ENCODE peak calls at places on chromosomes 1 and 21, in nine cellular contexts. S is A172; J is hepatocyte; K is NCI-H1092; M is T follicular helper cell; E is activated CD4-positive, alpha-beta T cell treated with anti-CD3 and anti-CD28 coated beads, Interleukin-2, amount 50 U/mL, for 1 hour; Q is stimulated activated CD4-positive, alpha-beta T cell treated with anti-CD3 and anti-CD28 coated beads, Interleukin-4, amount 100 ng/mL, for 24 hours; U is HEK293T; F is CD8-positive, alpha-beta memory T cell. C is an unnamed sample.
A peak's percentile ranks its signal among the peaks of the same experiment; 100 is the strongest.

GRCh38 chr1:232622378-232622777 is 7.6 kb downstream of the SIPA1L2 start:
- DNase-seq in S (no peak), J (peak; percentile 58), K (no peak), M (no peak), E (no peak), Q (no peak), U (no peak), F (no peak), C (no peak)

GRCh38 chr1:217275617-217276398 is 355.1 kb downstream of the GPATCH2 start:
- DNase-seq in S (peak; percentile 53), J (no peak), K (no peak), M (no peak), E (no peak), Q (no peak), U (no peak), F (no peak), C (no peak)

GRCh38 chr1:180571832-180572636 is 13.3 kb downstream of the OVAAL start:
- DNase-seq in S (peak; percentile 29), J (no peak), K (no peak), M (no peak), E (no peak), Q (peak; percentile 67), U (no peak), F (no peak), C (no peak)

GRCh38 chr1:12600335-12600734 is 17.7 kb downstream of the DHRS3 start:
- DNase-seq in S (no peak), J (no peak), K (no peak), M (no peak), E (no peak), Q (no peak), U (no peak), F (no peak), C (no peak)

GRCh38 chr21:14482165-14482564 is 64.0 kb downstream of the SAMSN1 start:
- DNase-seq in S (no peak), J (no peak), K (no peak), M (peak; percentile 9), E (no peak), Q (peak; percentile 34), U (no peak), F (no peak), C (no peak)

GRCh38 chr21:16942703-16943102 is 570.1 kb upstream of the CXADR start:
- DNase-seq in S (peak; percentile 12), J (peak; percentile 42), K (no peak), M (no peak), E (no peak), Q (no peak), U (peak; percentile 51), F (no peak), C (no peak)

GRCh38 chr1:194024659-194025058 is 838.2 kb upstream of the B3GALT2 start:
- DNase-seq in S (peak; percentile 80), J (no peak), K (peak; percentile 14), M (no peak), E (no peak), Q (no peak), U (no peak), F (no peak), C (no peak)

GRCh38 chr1:185732941-185733340 is 1.2 kb upstream of the HMCN1 start:
- DNase-seq in S (no peak), J (no peak), K (no peak), M (no peak), E (no peak), Q (no peak), U (peak; percentile 41), F (no peak), C (no peak)

GRCh38 chr21:33943293-33943692 is 27.7 kb upstream of the ATP5PO start:
- DNase-seq in S (no peak), J (no peak), K (no peak), M (no peak), E (no peak), Q (no peak), U (no peak), F (no peak), C (no peak)

GRCh38 chr1:202160377-202160940 is at the start of gene PTPN7:
- DNase-seq in S (no peak), J (no peak), K (no peak), M (peak; percentile 64), E (peak; percentile 81), Q (peak; percentile 91), U (no peak), F (peak; percentile 63), C (no peak)

GRCh38 chr1:244302889-244303609 is 148.7 kb downstream of the ADSS2 start:
- DNase-seq in S (peak; percentile 95), J (peak; percentile 70), K (peak; percentile 12), M (no peak), E (no peak), Q (no peak), U (no peak), F (no peak), C (no peak)

GRCh38 chr1:8448906-8449661 is 131.2 kb downstream of the SLC45A1 start:
- DNase-seq in S (no peak), J (no peak), K (no peak), M (no peak), E (no peak), Q (no peak), U (no peak), F (no peak), C (no peak)

GRCh38 chr21:44867999-44868700 is 5.3 kb downstream of the PTTG1IP start:
- DNase-seq in S (no peak), J (no peak), K (no peak), M (peak; percentile 27), E (peak; percentile 49), Q (peak; percentile 50), U (no peak), F (peak; percentile 38), C (no peak)

GRCh38 chr1:197984273-197984672 is 67.1 kb downstream of the LHX9 start:
- DNase-seq in S (peak; percentile 65), J (no peak), K (no peak), M (no peak), E (no peak), Q (no peak), U (no peak), F (no peak), C (no peak)

GRCh38 chr1:60052634-60053033 is 20.9 kb downstream of the C1orf87 start:
- DNase-seq in S (no peak), J (no peak), K (no peak), M (no peak), E (no peak), Q (no peak), U (no peak), F (no peak), C (no peak)

GRCh38 chr1:171434717-171435346 is 50.5 kb upstream of the PRRC2C start:
- DNase-seq in S (peak; percentile 92), J (peak; percentile 27), K (no peak), M (no peak), E (no peak), Q (peak; percentile 4), U (no peak), F (no peak), C (no peak)

GRCh38 chr1:89918127-89918793 is 76.7 kb upstream of the ZNF326 start:
- DNase-seq in S (no peak), J (no peak), K (no peak), M (no peak), E (no peak), Q (no peak), U (no peak), F (no peak), C (no peak)

GRCh38 chr1:161091796-161092507 is 2.6 kb upstream of the NECTIN4 start:
- DNase-seq in S (no peak), J (no peak), K (no peak), M (no peak), E (no peak), Q (no peak), U (no peak), F (no peak), C (no peak)

GRCh38 chr1:235919797-235920475 is 53.2 kb upstream of the LYST start:
- DNase-seq in S (peak; percentile 85), J (peak; percentile 46), K (peak; percentile 46), M (no peak), E (no peak), Q (no peak), U (no peak), F (no peak), C (no peak)

GRCh38 chr1:64915381-64916274 is 50.7 kb downstream of the JAK1 start:
- DNase-seq in S (peak; percentile 64), J (peak; percentile 80), K (no peak), M (no peak), E (no peak), Q (no peak), U (no peak), F (no peak), C (no peak)

GRCh38 chr1:246492611-246493245 is 14.4 kb downstream of the SMYD3 start:
- DNase-seq in S (peak; percentile 78), J (peak; percentile 87), K (peak; percentile 35), M (no peak), E (peak; percentile 15), Q (peak; percentile 52), U (peak; percentile 51), F (no peak), C (peak; percentile 74)

GRCh38 chr1:177948336-177948972 is 21.4 kb downstream of the SEC16B start:
- DNase-seq in S (peak; percentile 78), J (peak; percentile 82), K (peak; percentile 67), M (no peak), E (no peak), Q (peak; percentile 9), U (peak; percentile 79), F (no peak), C (peak; percentile 82)

GRCh38 chr1:204409878-204410763 is 1.5 kb downstream of the PPP1R15B start:
- DNase-seq in S (no peak), J (no peak), K (no peak), M (no peak), E (peak; percentile 8), Q (no peak), U (no peak), F (no peak), C (no peak)

GRCh38 chr1:229440821-229441537 is 7.1 kb upstream of the ACTA1 start:
- DNase-seq in S (peak; percentile 90), J (no peak), K (no peak), M (no peak), E (no peak), Q (peak; percentile 26), U (no peak), F (no peak), C (no peak)

GRCh38 chr1:207052736-207053545 is at the start of gene PFKFB2:
- DNase-seq in S (peak; percentile 98), J (peak; percentile 99), K (peak; percentile 100), M (peak; percentile 92), E (peak; percentile 97), Q (peak; percentile 94), U (peak; percentile 96), F (peak; percentile 90), C (peak; percentile 92)

GRCh38 chr1:76580206-76580605 is 287.1 kb upstream of the ST6GALNAC5 start:
- DNase-seq in S (no peak), J (no peak), K (no peak), M (no peak), E (no peak), Q (no peak), U (no peak), F (no peak), C (no peak)

GRCh38 chr1:53047737-53048344 is 14.2 kb upstream of the PODN start:
- DNase-seq in S (peak; percentile 87), J (no peak), K (no peak), M (no peak), E (no peak), Q (no peak), U (no peak), F (no peak), C (no peak)

GRCh38 chr1:24938276-24938675 is 8.2 kb upstream of the RUNX3 start:
- DNase-seq in S (no peak), J (no peak), K (no peak), M (no peak), E (no peak), Q (no peak), U (no peak), F (no peak), C (no peak)

GRCh38 chr1:27258598-27258997 is 24.2 kb downstream of the WDTC1 start:
- DNase-seq in S (no peak), J (no peak), K (no peak), M (no peak), E (no peak), Q (no peak), U (no peak), F (no peak), C (no peak)

GRCh38 chr1:51044834-51045233 is 57.2 kb upstream of the C1orf185 start:
- DNase-seq in S (no peak), J (no peak), K (no peak), M (no peak), E (no peak), Q (no peak), U (no peak), F (no peak), C (no peak)

GRCh38 chr1:11978290-11978689 is 2.0 kb upstream of the MFN2 start:
- DNase-seq in S (no peak), J (no peak), K (no peak), M (no peak), E (no peak), Q (no peak), U (no peak), F (no peak), C (no peak)

C was measured in hippocampal formation.